ENCODE peak calls at places on chromosomes 3 and 15, in nine cellular contexts. F is NAMALWA, X is Daoy, U is activated T-cell treated with anti-CD3 and anti-CD28 coated beads for 1 hour, N is omental fat pad, Z is endothelial cell, V is NCI-H2081, E is ELR, L is T-helper 2 cell. W is an unnamed sample.

GRCh38 chr3:77134801-77135200 is 94.9 kb downstream of the ROBO2 start:
- DNase-seq in F (no peak), X (no peak), U (no peak), N (no peak), Z (no peak), V (no peak), E (no peak), L (no peak), W (no peak)

GRCh38 chr15:29871401-29871800 is 49.1 kb upstream of the TJP1 start:
- DNase-seq in F (no peak), X (no peak), U (no peak), N (no peak), Z (no peak), V (no peak), E (no peak), L (no peak), W (no peak)

GRCh38 chr15:72751751-72752455 is 31.7 kb downstream of the ADPGK start:
- DNase-seq in F (no peak), X (no peak), U (no peak), N (no peak), Z (no peak), V (no peak), E (no peak), L (no peak), W (no peak)

GRCh38 chr3:52403955-52404354 is 40.9 kb downstream of the SEMA3G start:
- DNase-seq in F (no peak), X (no peak), U (no peak), N (no peak), Z (no peak), V (no peak), E (no peak), L (no peak), W (no peak)

GRCh38 chr3:2896281-2896967 is 213.8 kb downstream of the IL5RA start:
- DNase-seq in F (no peak), X (peak; percentile 30), U (no peak), N (no peak), Z (no peak), V (no peak), E (no peak), L (no peak), W (no peak)

GRCh38 chr3:49718419-49719213 is 868 bp downstream of the AMIGO3 start:
- DNase-seq in F (no peak), X (no peak), U (no peak), N (no peak), Z (peak; percentile 35), V (no peak), E (no peak), L (no peak), W (no peak)

GRCh38 chr3:123447749-123448502 is 964 bp downstream of the ADCY5 start:
- DNase-seq in F (no peak), X (peak; percentile 30), U (peak; percentile 13), N (no peak), Z (peak; percentile 76), V (no peak), E (no peak), L (no peak), W (peak; percentile 12)

GRCh38 chr15:25812073-25812472 is 51.1 kb downstream of the ATP10A start:
- DNase-seq in F (no peak), X (no peak), U (no peak), N (no peak), Z (no peak), V (no peak), E (no peak), L (no peak), W (no peak)

GRCh38 chr3:189041482-189042090 is 130.2 kb upstream of the TPRG1 start:
- DNase-seq in F (peak; percentile 89), X (peak; percentile 62), U (peak; percentile 62), N (no peak), Z (peak; percentile 54), V (peak; percentile 64), E (peak; percentile 64), L (no peak), W (peak; percentile 56)

GRCh38 chr3:95994338-95994737 is 820.1 kb upstream of the EPHA6 start:
- DNase-seq in F (no peak), X (no peak), U (no peak), N (no peak), Z (no peak), V (no peak), E (no peak), L (no peak), W (no peak)

GRCh38 chr3:162525052-162525451 is 1028.4 kb downstream of the OTOL1 start:
- DNase-seq in F (no peak), X (no peak), U (no peak), N (no peak), Z (no peak), V (no peak), E (peak; percentile 75), L (no peak), W (no peak)

GRCh38 chr3:98918586-98918985 is 17.1 kb upstream of the DCBLD2 start:
- DNase-seq in F (no peak), X (no peak), U (no peak), N (no peak), Z (no peak), V (no peak), E (peak; percentile 25), L (no peak), W (no peak)

GRCh38 chr15:73994912-73995622 is 551 bp downstream of the PML start:
- DNase-seq in F (peak; percentile 38), X (no peak), U (no peak), N (no peak), Z (no peak), V (no peak), E (no peak), L (no peak), W (no peak)

GRCh38 chr15:101490408-101490891 is 943 bp upstream of the PCSK6 start:
- DNase-seq in F (no peak), X (no peak), U (no peak), N (no peak), Z (no peak), V (no peak), E (no peak), L (no peak), W (no peak)